ENCODE peak calls at places on chromosomes 11 and 22, in four cellular contexts. R is HepG2, N is HEK293T, D is K562. L is an unnamed sample.
A peak's percentile ranks its signal among the peaks of the same experiment; 100 is the strongest.

GRCh38 chr11:72569966-72570892 is 104.0 kb downstream of the PDE2A start:
- DNase-seq in R (no peak), N (no peak), D (no peak), L (no peak)

GRCh38 chr11:45233804-45234170 is 52.4 kb downstream of the SYT13 start:
- DNase-seq in R (no peak), D (no peak), N (no peak), L (no peak)

GRCh38 chr22:30649430-30650007 is 13.9 kb downstream of the SLC35E4 start:
- DNase-seq in N (no peak), R (no peak), D (peak; percentile 46), L (no peak)

GRCh38 chr22:37196539-37197450 is 8.7 kb upstream of the C1QTNF6 start:
- DNase-seq in N (no peak), R (peak; percentile 83), D (no peak), L (no peak)

GRCh38 chr22:22995166-22995565 is 75.2 kb upstream of the GNAZ start:
- DNase-seq in D (peak; percentile 71), R (no peak), N (no peak), L (no peak)

GRCh38 chr11:73851046-73851764 is 25.4 kb downstream of the COA4 start:
- DNase-seq in N (no peak), R (no peak), D (no peak), L (no peak)

GRCh38 chr11:71452354-71453020 is 516 bp upstream of the NADSYN1 start:
- DNase-seq in R (peak; percentile 11), D (no peak), N (no peak), L (no peak)

GRCh38 chr11:102114032-102114431 is 3.8 kb downstream of the YAP1 start:
- DNase-seq in N (no peak), R (no peak), D (no peak), L (no peak)

GRCh38 chr11:10666976-10667892 is 26.3 kb downstream of the IRAG1 start:
- DNase-seq in D (no peak), N (peak; percentile 20), R (no peak), L (no peak)

GRCh38 chr11:69250503-69251393 is 43.2 kb upstream of the MYEOV start:
- DNase-seq in D (no peak), R (no peak), N (no peak), L (no peak)

GRCh38 chr11:122167100-122167499 is 51.1 kb upstream of the BLID start:
- DNase-seq in N (no peak), R (no peak), D (no peak), L (no peak)

GRCh38 chr11:117180661-117181585 is 2.4 kb downstream of the SIDT2 start:
- DNase-seq in N (peak; percentile 78), D (peak; percentile 68), R (peak; percentile 76), L (peak; percentile 46)

GRCh38 chr11:34239465-34240149 is 118.2 kb downstream of the ABTB2 start:
- DNase-seq in D (no peak), N (no peak), R (no peak), L (no peak)

GRCh38 chr22:46750530-46750800 is 12.0 kb upstream of the TBC1D22A start:
- DNase-seq in D (no peak), R (no peak), N (no peak), L (no peak)

GRCh38 chr11:2215561-2216399 is 44.2 kb upstream of the TH start:
- DNase-seq in R (peak; percentile 46), N (no peak), D (peak; percentile 9), L (no peak)

GRCh38 chr11:8729837-8730696 is 47.5 kb downstream of the RPL27A start:
- DNase-seq in D (peak; percentile 74), R (no peak), N (no peak), L (no peak)

GRCh38 chr11:14249121-14249963 is 109.6 kb downstream of the RRAS2 start:
- DNase-seq in D (peak; percentile 68), R (peak; percentile 35), N (peak; percentile 69), L (no peak)

GRCh38 chr11:73961321-73961720 is 10.5 kb downstream of the DNAJB13 start:
- DNase-seq in R (no peak), D (no peak), N (no peak), L (no peak)

GRCh38 chr11:90329043-90329442 is 106.2 kb upstream of the CHORDC1 start:
- DNase-seq in R (no peak), N (no peak), D (no peak), L (no peak)

GRCh38 chr11:90332415-90332814 is 109.6 kb upstream of the CHORDC1 start:
- DNase-seq in D (no peak), N (no peak), R (no peak), L (no peak)

GRCh38 chr11:90326647-90327046 is 103.8 kb upstream of the CHORDC1 start:
- DNase-seq in D (no peak), N (no peak), R (no peak), L (no peak)

DNA sequence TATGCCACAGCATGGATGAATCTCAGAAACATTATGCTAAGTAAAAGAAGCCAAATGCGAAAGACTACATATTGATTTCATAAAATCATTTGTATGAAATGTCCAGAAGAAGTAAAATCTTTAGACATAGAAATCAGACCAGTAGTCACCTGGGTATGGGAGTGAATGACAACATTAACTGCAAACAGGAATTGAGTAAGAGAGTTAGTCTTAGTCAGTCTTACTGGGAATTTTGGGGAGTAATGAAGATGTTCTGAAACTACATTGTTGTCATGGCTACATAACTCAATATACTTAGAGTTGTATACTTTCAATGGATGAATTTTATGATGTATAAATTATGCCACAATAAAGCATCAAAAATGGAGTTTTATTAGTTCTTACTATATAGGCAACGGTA is 107.8 kb upstream of the CHORDC1 start:
- DNase-seq in N (no peak), R (no peak), D (no peak), L (no peak)
- TF ChIP-seq FOXK2 in N (no peak), R (no peak), D (no peak), L (no peak)

DNA sequence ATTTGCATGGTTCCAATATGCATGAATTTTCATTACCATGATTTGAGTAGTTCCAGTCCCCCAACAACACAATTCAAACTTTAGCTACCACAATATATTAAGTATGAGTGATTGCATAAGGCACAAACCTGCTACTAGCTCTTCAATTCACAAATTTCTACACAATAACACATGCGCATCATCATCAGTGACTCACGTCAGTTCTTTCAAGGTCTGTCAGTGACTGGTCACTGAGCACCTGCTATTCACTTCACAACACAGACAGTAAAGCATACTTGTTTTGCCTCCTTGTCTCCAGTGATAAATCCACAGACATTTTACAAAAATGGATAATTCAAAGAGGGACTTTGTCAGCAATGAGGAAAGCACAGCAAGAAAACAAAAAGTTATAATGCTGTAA is 435.1 kb upstream of the CCDC90B start:
- DNase-seq in R (no peak), D (no peak), N (no peak), L (no peak)
- TF ChIP-seq TARDBP in R (no peak), D (no peak), N (no peak), L (no peak)

GRCh38 chr11:118930152-118930712 is 4.5 kb upstream of the BCL9L start:
- DNase-seq in D (peak; percentile 86), N (peak; percentile 80), R (peak; percentile 75), L (peak; percentile 51)

GRCh38 chr11:118931576-118931975 is 5.8 kb upstream of the BCL9L start:
- DNase-seq in R (no peak), D (no peak), N (no peak), L (no peak)

GRCh38 chr11:118929496-118930151 is 3.9 kb upstream of the BCL9L start:
- DNase-seq in N (peak; percentile 73), D (peak; percentile 58), R (peak; percentile 64), L (no peak)

GRCh38 chr11:118935381-118935780 is 9.7 kb upstream of the BCL9L start:
- DNase-seq in R (no peak), N (no peak), D (no peak), L (no peak)

DNA sequence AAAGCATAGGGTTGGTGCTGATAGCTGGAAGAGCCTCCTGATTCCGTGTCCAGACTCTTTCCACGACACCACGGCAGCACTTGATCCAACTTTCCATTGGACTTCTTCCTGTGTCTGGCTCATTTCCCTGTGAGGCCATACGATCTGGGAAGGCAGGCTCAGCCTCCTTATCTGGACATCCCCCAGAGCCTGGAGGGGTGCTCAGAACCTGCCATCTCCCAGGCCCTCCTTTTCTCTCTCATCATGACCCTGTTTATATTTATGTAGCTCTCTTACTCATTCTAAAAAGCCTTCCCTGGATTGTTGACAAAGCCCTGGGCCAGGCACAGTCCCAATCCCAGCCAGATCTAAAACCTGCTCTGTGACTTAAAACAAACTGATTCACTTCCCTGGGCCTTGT is 7.8 kb upstream of the BCL9L start:
- DNase-seq in D (no peak), N (no peak), R (no peak), L (no peak)
- TF ChIP-seq FOXK2 in D (no peak), N (no peak), R (no peak), L (no peak)

GRCh38 chr22:48491451-48491941 is 1336.2 kb downstream of the BRD1 start:
- DNase-seq in D (no peak), N (no peak), R (no peak), L (no peak)

GRCh38 chr22:48493733-48494132 is 1333.9 kb downstream of the BRD1 start:
- DNase-seq in R (no peak), N (no peak), D (no peak), L (no peak)

GRCh38 chr22:48490513-48491411 is 1336.9 kb downstream of the BRD1 start:
- DNase-seq in R (no peak), N (no peak), D (no peak), L (no peak)

GRCh38 chr22:48494256-48494967 is 1333.3 kb downstream of the BRD1 start:
- DNase-seq in N (no peak), R (no peak), D (no peak), L (no peak)

DNA sequence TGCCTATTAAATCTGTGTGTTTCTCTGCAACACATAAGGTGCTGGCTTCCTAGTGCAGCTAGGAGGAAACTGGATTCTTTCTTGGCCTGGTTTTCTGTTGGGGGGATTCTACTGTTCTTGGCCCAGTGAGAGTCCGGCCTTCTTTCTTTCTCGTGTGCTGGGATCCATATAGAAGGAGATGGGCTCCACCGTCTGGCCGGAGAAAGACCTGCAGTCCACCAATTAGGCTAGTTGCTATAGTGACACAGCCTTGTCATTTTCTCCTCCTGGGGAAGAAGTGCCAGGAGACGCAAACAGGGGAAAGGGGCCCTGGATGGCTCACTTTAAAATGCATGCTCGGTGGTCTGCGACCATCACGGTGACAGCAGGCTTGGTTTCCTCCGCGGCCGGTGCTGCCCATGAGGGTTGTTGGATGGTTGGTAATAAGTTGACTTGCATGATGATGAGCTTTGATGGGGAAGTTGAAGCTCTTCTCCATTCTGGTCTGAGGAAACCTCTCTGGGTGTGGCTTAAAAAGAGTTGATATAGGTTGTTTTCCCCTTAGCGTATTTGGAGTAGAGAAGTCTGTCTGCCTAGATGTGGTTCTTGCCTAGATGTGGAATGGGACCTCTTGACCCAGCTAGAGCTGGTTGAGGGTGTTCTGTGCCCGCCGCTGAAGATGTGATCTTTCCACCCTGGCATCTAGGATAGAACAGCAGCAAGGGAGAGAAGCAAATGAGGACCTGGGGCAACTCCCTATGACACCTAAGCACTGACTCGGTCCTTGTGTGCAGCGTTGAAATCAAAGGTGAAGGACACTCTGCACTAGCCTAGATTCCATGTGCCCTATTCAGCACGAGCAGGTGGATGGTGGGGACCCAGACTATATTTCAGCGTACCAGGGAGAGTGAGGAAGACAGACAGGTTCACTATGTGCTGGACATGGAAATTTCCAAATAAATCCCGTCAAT is 1335.0 kb downstream of the BRD1 start:
- DNase-seq in D (peak; percentile 68), R (peak; percentile 50), N (peak; percentile 49), L (peak; percentile 1)
- TF ChIP-seq TARDBP in D (no peak), R (no peak), N (no peak), L (no peak)

L was measured in GM12878.